ENCODE peak calls at places on chromosomes 7 and 10, in four cellular contexts. T is activated naive CD8-positive, alpha-beta T cell treated with anti-CD3 and anti-CD28 coated beads, Interleukin-2, amount 50 U/mL, for 16 hours; M is AG09319; F is cardiac fibroblast. Y is an unnamed sample.

GRCh38 chr7:2163565-2163964 is 69.2 kb downstream of the MAD1L1 start:
- DNase-seq in F (no peak), M (no peak), T (no peak), Y (no peak)

GRCh38 chr10:110414563-110415309 is 83.0 kb upstream of the DUSP5 start:
- DNase-seq in M (no peak), T (peak), F (peak), Y (no peak)

GRCh38 chr10:102775201-102775972 is 31.6 kb downstream of the WBP1L start:
- DNase-seq in T (no peak), M (no peak), F (peak), Y (no peak)

GRCh38 chr10:44850356-44850934 is 60.7 kb upstream of the TMEM72 start:
- DNase-seq in M (no peak), F (no peak), T (no peak), Y (no peak)

GRCh38 chr10:113680172-113681111 is 730 bp downstream of the CASP7 start:
- DNase-seq in F (peak), M (no peak), T (no peak), Y (peak)

GRCh38 chr10:119030421-119031250 is 1.1 kb downstream of the NANOS1 start:
- DNase-seq in T (no peak), M (no peak), F (peak), Y (peak)

GRCh38 chr10:60781678-60782077 is 3.4 kb downstream of the CDK1 start:
- DNase-seq in F (no peak), T (no peak), M (no peak), Y (no peak)

GRCh38 chr7:8131694-8132605 is 130.0 kb downstream of the ICA1 start:
- DNase-seq in T (no peak), F (no peak), M (no peak), Y (no peak)

GRCh38 chr10:61992683-61993629 is 91.5 kb downstream of the ARID5B start:
- DNase-seq in M (peak), F (peak), T (no peak), Y (peak)

GRCh38 chr10:80154978-80155695 is 22.6 kb downstream of the PLAC9 start:
- DNase-seq in M (peak), F (peak), T (no peak), Y (peak)

GRCh38 chr10:125551247-125551646 is 131.7 kb downstream of the TEX36 start:
- DNase-seq in F (no peak), M (no peak), T (no peak), Y (no peak)

GRCh38 chr10:77554996-77555397 is 82.6 kb downstream of the KCNMA1 start:
- DNase-seq in F (no peak), T (no peak), M (no peak), Y (no peak)

GRCh38 chr10:26439436-26440090 is 1.4 kb downstream of the APBB1IP start:
- DNase-seq in T (no peak), F (no peak), M (no peak), Y (no peak)

GRCh38 chr10:79093658-79094411 is 25.1 kb downstream of the ZMIZ1 start:
- DNase-seq in F (peak), M (no peak), T (no peak), Y (no peak)

GRCh38 chr7:20299647-20300312 is 30.9 kb upstream of the ITGB8 start:
- DNase-seq in M (peak), T (no peak), F (peak), Y (peak)

GRCh38 chr10:36504752-36505151 is 620.6 kb upstream of the ANKRD30A start:
- DNase-seq in F (peak), M (no peak), T (no peak), Y (no peak)

GRCh38 chr7:66657798-66658197 is 29.1 kb downstream of the KCTD7 start:
- DNase-seq in T (no peak), F (no peak), M (no peak), Y (no peak)

GRCh38 chr7:91683823-91684222 is 196.7 kb downstream of the MTERF1 start:
- DNase-seq in M (no peak), T (no peak), F (peak), Y (no peak)

GRCh38 chr10:58637372-58637771 is 124.7 kb downstream of the BICC1 start:
- DNase-seq in M (peak), T (no peak), F (peak), Y (peak)

GRCh38 chr7:6639627-6640026 is 2.5 kb downstream of the ZNF316 start:
- DNase-seq in M (no peak), T (no peak), F (no peak), Y (no peak)

GRCh38 chr10:111756541-111757061 is 427.0 kb downstream of the GPAM start:
- DNase-seq in M (peak), T (no peak), F (no peak), Y (peak)

GRCh38 chr10:123019941-123020703 is 11.3 kb downstream of the ACADSB start:
- DNase-seq in M (no peak), T (no peak), F (no peak), Y (no peak)

GRCh38 chr7:74018261-74018660 is 9.7 kb upstream of the ELN start:
- DNase-seq in M (no peak), T (no peak), F (no peak), Y (no peak)

GRCh38 chr7:105849122-105849855 is 27.1 kb downstream of the ATXN7L1 start:
- DNase-seq in M (no peak), T (peak), F (no peak), Y (no peak)

GRCh38 chr7:40419832-40420231 is 285.0 kb downstream of the SUGCT start:
- DNase-seq in F (no peak), M (no peak), T (no peak), Y (no peak)

GRCh38 chr10:6136215-6137201 is 47.7 kb downstream of the RBM17 start:
- DNase-seq in T (peak), M (no peak), F (peak), Y (peak)

GRCh38 chr7:80499350-80499955 is 12.4 kb downstream of the GNAT3 start:
- DNase-seq in T (no peak), M (peak), F (peak), Y (no peak)

GRCh38 chr10:70265032-70265689 is 18.6 kb downstream of the NPFFR1 start:
- DNase-seq in F (peak), M (no peak), T (no peak), Y (no peak)

GRCh38 chr7:45872116-45873034 is 507 bp downstream of the CCDC201 start:
- DNase-seq in M (no peak), T (no peak), F (no peak), Y (no peak)

GRCh38 chr7:112014347-112014746 is 191.9 kb downstream of the DOCK4 start:
- DNase-seq in M (no peak), F (no peak), T (no peak), Y (no peak)

GRCh38 chr10:2081501-2081900 is 344.2 kb upstream of the ADARB2 start:
- DNase-seq in M (no peak), T (no peak), F (no peak), Y (no peak)

GRCh38 chr10:108545921-108546320 is 1377.4 kb downstream of the XPNPEP1 start:
- DNase-seq in M (no peak), T (no peak), F (no peak), Y (no peak)

GRCh38 chr10:49518982-49519578 is 19.8 kb downstream of the ERCC6 start:
- DNase-seq in M (no peak), F (peak), T (no peak), Y (peak)

GRCh38 chr7:129464194-129464593 is 30.0 kb downstream of the STRIP2 start:
- DNase-seq in T (no peak), F (no peak), M (no peak), Y (no peak)